ENCODE peak calls at places on chromosome 14, in five cellular contexts. One of them, this sample, is unnamed.
A peak's percentile ranks its signal among the peaks of the same experiment; 100 is the strongest.

GRCh38 chr14:104362761-104363605 is 216.6 kb upstream of the C14orf180 start:
- DNase-seq in A549: no peak
- DNase-seq in neuronal stem cell: no peak
- DNase-seq in neural progenitor cell: no peak
- DNase-seq in trophoblast cell: no peak
- DNase-seq in this sample: no peak

GRCh38 chr14:54749727-54750126 is 152.9 kb downstream of the GCH1 start:
- DNase-seq in A549: no peak
- DNase-seq in neuronal stem cell: no peak
- DNase-seq in neural progenitor cell: no peak
- DNase-seq in trophoblast cell: no peak
- DNase-seq in this sample: no peak

GRCh38 chr14:96316087-96316486 is 47.1 kb downstream of the ATG2B start:
- DNase-seq in A549: no peak
- DNase-seq in neuronal stem cell: no peak
- DNase-seq in neural progenitor cell: no peak
- DNase-seq in trophoblast cell: no peak
- DNase-seq in this sample: no peak

GRCh38 chr14:90839024-90839888 is 23.0 kb upstream of the TTC7B start:
- DNase-seq in A549: no peak
- DNase-seq in neuronal stem cell: no peak
- DNase-seq in neural progenitor cell: no peak
- DNase-seq in trophoblast cell: no peak
- DNase-seq in this sample: no peak

GRCh38 chr14:72611956-72612500 is 281.9 kb downstream of the DPF3 start:
- DNase-seq in A549: no peak
- DNase-seq in neuronal stem cell: no peak
- DNase-seq in neural progenitor cell: no peak
- DNase-seq in trophoblast cell: no peak
- DNase-seq in this sample: no peak

GRCh38 chr14:102817942-102818940 is 41.0 kb downstream of the TRAF3 start:
- DNase-seq in A549: no peak
- DNase-seq in neuronal stem cell: no peak
- DNase-seq in neural progenitor cell: no peak
- DNase-seq in trophoblast cell: no peak
- DNase-seq in this sample: no peak

GRCh38 chr14:92475037-92475436 is 38.5 kb upstream of the RIN3 start:
- DNase-seq in A549: no peak
- DNase-seq in neuronal stem cell: no peak
- DNase-seq in neural progenitor cell: no peak
- DNase-seq in trophoblast cell: no peak
- DNase-seq in this sample: no peak

GRCh38 chr14:53953828-53954550 is 2.6 kb downstream of the BMP4 start:
- DNase-seq in A549: peak; percentile 32
- DNase-seq in neuronal stem cell: no peak
- DNase-seq in neural progenitor cell: peak; percentile 61
- DNase-seq in trophoblast cell: peak; percentile 47
- DNase-seq in this sample: no peak

GRCh38 chr14:96660667-96661066 is 136.5 kb upstream of the VRK1 start:
- DNase-seq in A549: no peak
- DNase-seq in neuronal stem cell: no peak
- DNase-seq in neural progenitor cell: peak; percentile 29
- DNase-seq in trophoblast cell: peak; percentile 78
- DNase-seq in this sample: no peak

GRCh38 chr14:103748539-103748867 is 32.9 kb downstream of the ZFYVE21 start:
- DNase-seq in A549: no peak
- DNase-seq in neuronal stem cell: no peak
- DNase-seq in neural progenitor cell: no peak
- DNase-seq in trophoblast cell: no peak
- DNase-seq in this sample: peak; percentile 76

GRCh38 chr14:25090716-25091454 is 40.9 kb upstream of the STXBP6 start:
- DNase-seq in A549: peak; percentile 13
- DNase-seq in neuronal stem cell: peak; percentile 17
- DNase-seq in neural progenitor cell: no peak
- DNase-seq in trophoblast cell: peak; percentile 65
- DNase-seq in this sample: no peak

GRCh38 chr14:83300454-83301064 is 1766.9 kb upstream of the SEL1L start:
- DNase-seq in A549: peak; percentile 19
- DNase-seq in neuronal stem cell: peak; percentile 31
- DNase-seq in neural progenitor cell: peak; percentile 39
- DNase-seq in trophoblast cell: peak; percentile 38
- DNase-seq in this sample: peak; percentile 7

GRCh38 chr14:99157676-99158075 is 114.3 kb downstream of the BCL11B start:
- DNase-seq in A549: no peak
- DNase-seq in neuronal stem cell: no peak
- DNase-seq in neural progenitor cell: no peak
- DNase-seq in trophoblast cell: no peak
- DNase-seq in this sample: no peak

GRCh38 chr14:29465095-29465494 is 462.6 kb downstream of the PRKD1 start:
- DNase-seq in A549: no peak
- DNase-seq in neuronal stem cell: no peak
- DNase-seq in neural progenitor cell: no peak
- DNase-seq in trophoblast cell: no peak
- DNase-seq in this sample: no peak

GRCh38 chr14:99807413-99808132 is 14.4 kb downstream of the EML1 start:
- DNase-seq in A549: peak; percentile 9
- DNase-seq in neuronal stem cell: no peak
- DNase-seq in neural progenitor cell: peak; percentile 48
- DNase-seq in trophoblast cell: peak; percentile 38
- DNase-seq in this sample: no peak

GRCh38 chr14:68771631-68772030 is 21.2 kb downstream of the ZFP36L1 start:
- DNase-seq in A549: no peak
- DNase-seq in neuronal stem cell: no peak
- DNase-seq in neural progenitor cell: no peak
- DNase-seq in trophoblast cell: no peak
- DNase-seq in this sample: no peak

DNA sequence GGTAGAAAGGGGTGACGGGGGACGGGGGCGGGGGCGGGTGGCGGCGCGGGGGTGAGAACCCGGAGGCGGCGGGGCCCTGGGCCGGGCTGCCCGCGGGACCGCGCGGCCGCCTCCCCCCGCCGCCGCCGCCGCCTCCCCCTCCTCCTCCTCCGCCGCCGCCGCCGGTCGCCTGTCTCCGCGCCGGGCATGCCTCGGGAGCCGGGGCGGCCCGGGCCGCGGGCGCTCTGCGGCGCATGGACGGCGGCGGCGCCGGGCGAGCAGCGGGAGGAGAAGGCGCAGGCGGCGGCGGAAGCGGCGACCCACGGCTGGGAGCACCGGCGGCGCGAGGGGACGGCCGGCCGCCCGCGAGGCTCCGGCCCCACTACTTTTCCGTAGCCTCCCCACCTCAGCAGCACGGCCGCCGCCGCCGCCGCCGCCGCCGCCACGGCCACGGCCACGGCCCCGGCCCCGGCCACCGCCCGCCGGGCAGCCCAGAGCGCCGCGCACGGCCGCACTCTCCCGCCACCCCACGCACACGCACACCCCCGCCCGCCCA is at the start of gene NPAS3:
- DNase-seq in A549: no peak
- DNase-seq in neuronal stem cell: no peak
- DNase-seq in neural progenitor cell: peak; percentile 73
- DNase-seq in trophoblast cell: peak; percentile 12
- DNase-seq in this sample: no peak
- H3K4me2 ChIP-seq in A549: peak within 1 kb of the TSS; percentile 100
- H3K4me2 ChIP-seq in neuronal stem cell: peak within 1 kb of the TSS; percentile 75
- H3K4me2 ChIP-seq in neural progenitor cell: peak within 1 kb of the TSS; percentile 91
- H3K4me2 ChIP-seq in trophoblast cell: peak within 1 kb of the TSS; percentile 72
- H3K4me2 ChIP-seq in this sample: no peak within 1 kb of the TSS

GRCh38 chr14:88004637-88005036 is 298 bp upstream of the GPR65 start:
- DNase-seq in A549: no peak
- DNase-seq in neuronal stem cell: no peak
- DNase-seq in neural progenitor cell: no peak
- DNase-seq in trophoblast cell: no peak
- DNase-seq in this sample: no peak
- H3K4me2 ChIP-seq in A549: no peak overlapping the region
- H3K4me2 ChIP-seq in neuronal stem cell: no peak overlapping the region
- H3K4me2 ChIP-seq in neural progenitor cell: no peak overlapping the region
- H3K4me2 ChIP-seq in trophoblast cell: no peak overlapping the region
- H3K4me2 ChIP-seq in this sample: no peak overlapping the region

GRCh38 chr14:81434230-81434629 is 34.1 kb upstream of the STON2 start:
- DNase-seq in A549: no peak
- DNase-seq in neuronal stem cell: no peak
- DNase-seq in neural progenitor cell: peak; percentile 24
- DNase-seq in trophoblast cell: no peak
- DNase-seq in this sample: no peak
- H3K4me2 ChIP-seq in A549: no peak overlapping the region
- H3K4me2 ChIP-seq in neuronal stem cell: no peak overlapping the region
- H3K4me2 ChIP-seq in neural progenitor cell: peak overlapping the region; percentile 90
- H3K4me2 ChIP-seq in trophoblast cell: no peak overlapping the region
- H3K4me2 ChIP-seq in this sample: no peak overlapping the region

DNA sequence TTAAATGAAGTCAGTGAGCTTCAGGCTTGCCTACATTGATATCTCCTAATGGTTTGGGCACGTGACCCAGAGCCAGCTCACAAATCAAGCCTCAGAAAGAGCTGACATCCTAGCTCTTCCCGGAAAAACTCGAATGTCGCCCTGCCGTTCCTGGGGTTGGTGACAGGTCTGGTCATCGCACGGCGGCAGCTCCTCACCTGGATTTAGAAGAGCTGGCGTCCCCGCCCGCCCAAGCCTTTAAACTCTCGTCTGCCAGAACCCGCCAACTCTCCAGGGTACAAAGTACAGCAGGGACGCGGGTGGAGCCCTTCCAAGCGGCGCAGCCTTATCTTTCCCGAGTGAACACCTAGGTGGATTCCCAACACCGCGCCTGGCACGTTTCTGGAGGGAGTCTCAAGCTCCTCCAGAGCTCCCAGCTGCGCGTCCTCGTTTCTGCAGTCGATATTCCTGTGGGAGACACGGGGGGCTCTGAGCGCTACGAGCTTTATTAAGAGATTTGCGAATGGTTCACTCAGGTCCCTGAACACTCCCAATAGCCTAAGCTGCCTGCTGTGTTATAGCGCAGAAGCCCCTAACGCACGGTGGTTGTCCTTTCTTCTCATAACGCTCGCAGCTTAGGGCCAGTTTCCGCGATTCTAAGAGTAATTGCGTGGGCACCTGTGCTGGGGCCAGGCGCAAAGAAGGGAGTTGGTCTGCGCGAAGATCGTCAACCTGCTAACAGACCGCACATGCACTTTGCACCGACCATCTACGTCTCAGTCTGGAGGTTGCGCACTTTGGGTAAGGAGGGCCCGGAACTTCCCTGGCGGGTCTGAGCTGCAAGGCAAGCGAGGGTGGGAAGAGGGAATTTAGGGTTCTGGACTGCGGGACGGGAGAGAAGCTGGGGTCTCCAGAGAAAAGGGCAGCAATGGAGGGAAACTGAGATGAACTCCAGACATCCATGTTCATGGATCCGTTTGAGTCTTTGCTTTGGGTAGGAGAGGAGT is at the start of gene SSTR1:
- DNase-seq in A549: no peak
- DNase-seq in neuronal stem cell: peak; percentile 18
- DNase-seq in neural progenitor cell: peak; percentile 44
- DNase-seq in trophoblast cell: no peak
- DNase-seq in this sample: no peak
- H3K4me2 ChIP-seq in A549: no peak within 1 kb of the TSS
- H3K4me2 ChIP-seq in neuronal stem cell: peak within 1 kb of the TSS; percentile 82
- H3K4me2 ChIP-seq in neural progenitor cell: peak within 1 kb of the TSS; percentile 85
- H3K4me2 ChIP-seq in trophoblast cell: peak within 1 kb of the TSS; percentile 53
- H3K4me2 ChIP-seq in this sample: no peak within 1 kb of the TSS